ENCODE peak calls at places on chromosomes 5 and 9, in four cellular contexts. Z is H9, K is WTC11, Q is astrocyte of the spinal cord. G is an unnamed sample.

GRCh38 chr9:100377015-100377414 is 24.3 kb upstream of the TEX10 start:
- DNase-seq in Z (no peak), K (no peak), Q (no peak), G (no peak)

GRCh38 chr9:99112750-99113417 is 8.0 kb downstream of the TGFBR1 start:
- DNase-seq in K (no peak), Q (no peak), Z (no peak), G (no peak)

GRCh38 chr5:59025734-59026133 is 442.9 kb downstream of the RAB3C start:
- DNase-seq in Q (peak; percentile 22), Z (no peak), K (no peak), G (no peak)

GRCh38 chr9:69176446-69177135 is 2.5 kb downstream of the TJP2 start:
- DNase-seq in Z (no peak), Q (no peak), K (no peak), G (no peak)

GRCh38 chr5:120124961-120125360 is 339.1 kb upstream of the PRR16 start:
- DNase-seq in Z (no peak), K (no peak), Q (no peak), G (no peak)

GRCh38 chr9:98034593-98035546 is 21.7 kb upstream of the NANS start:
- DNase-seq in K (peak; percentile 93), Z (peak; percentile 84), Q (peak; percentile 67), G (peak; percentile 83)

GRCh38 chr5:44987026-44987425 is 178.3 kb downstream of the MRPS30 start:
- DNase-seq in Q (peak; percentile 1), K (no peak), Z (no peak), G (no peak)

GRCh38 chr5:67404261-67405100 is 207.9 kb upstream of the CD180 start:
- DNase-seq in Z (no peak), K (no peak), Q (peak; percentile 82), G (no peak)

GRCh38 chr5:8865686-8866374 is 680.0 kb downstream of the SEMA5A start:
- DNase-seq in Z (no peak), Q (no peak), K (no peak), G (no peak)

GRCh38 chr9:2159521-2160417 is 144.6 kb downstream of the SMARCA2 start:
- DNase-seq in Q (peak; percentile 58), K (no peak), Z (no peak), G (no peak)

GRCh38 chr9:131278421-131279111 is 2.3 kb upstream of the FAM78A start:
- DNase-seq in K (no peak), Z (no peak), Q (no peak), G (no peak)

GRCh38 chr9:70021026-70021571 is 22.5 kb upstream of the MAMDC2 start:
- DNase-seq in K (no peak), Z (no peak), Q (peak; percentile 94), G (no peak)

GRCh38 chr5:61052870-61053269 is 107.9 kb downstream of the NDUFAF2 start:
- DNase-seq in Q (peak; percentile 91), Z (no peak), K (no peak), G (no peak)

GRCh38 chr5:107736608-107737007 is 65.9 kb upstream of the EFNA5 start:
- DNase-seq in Q (peak; percentile 72), Z (no peak), K (no peak), G (no peak)

GRCh38 chr5:143536364-143536763 is 132.9 kb upstream of the NR3C1 start:
- DNase-seq in Q (peak; percentile 95), Z (no peak), K (no peak), G (no peak)

GRCh38 chr5:91269198-91269597 is 113.9 kb downstream of the ARRDC3 start:
- DNase-seq in K (no peak), Z (no peak), Q (no peak), G (no peak)

GRCh38 chr9:112332977-112333638 is at the start of gene PTBP3:
- DNase-seq in K (peak; percentile 72), Q (peak; percentile 80), Z (peak; percentile 69), G (peak; percentile 89)

GRCh38 chr5:134139377-134139851 is 24.9 kb downstream of the TCF7 start:
- DNase-seq in Z (no peak), K (no peak), Q (no peak), G (no peak)

GRCh38 chr5:74866653-74867162 is 521 bp upstream of the FAM169A start:
- DNase-seq in Z (peak; percentile 61), Q (no peak), K (peak; percentile 50), G (no peak)

GRCh38 chr5:181059297-181060230 is 19.5 kb downstream of the BTNL9 start:
- DNase-seq in Q (no peak), Z (peak; percentile 51), K (peak; percentile 45), G (no peak)

GRCh38 chr9:27467486-27467885 is 56.6 kb upstream of the IFNK start:
- DNase-seq in K (no peak), Z (no peak), Q (no peak), G (no peak)

GRCh38 chr5:111401906-111402305 is 110.4 kb downstream of the STARD4 start:
- DNase-seq in Z (no peak), K (no peak), Q (no peak), G (no peak)

GRCh38 chr9:37602817-37603216 is 10.4 kb upstream of the TOMM5 start:
- DNase-seq in Q (no peak), K (no peak), Z (no peak), G (peak; percentile 80)

GRCh38 chr5:72451771-72452505 is 55.3 kb downstream of the ZNF366 start:
- DNase-seq in Z (no peak), Q (peak; percentile 92), K (no peak), G (peak; percentile 35)

GRCh38 chr5:151448038-151448985 is 909 bp downstream of the SLC36A1 start:
- DNase-seq in Z (peak; percentile 62), K (peak; percentile 35), Q (no peak), G (no peak)

GRCh38 chr9:70534058-70534457 is 119.6 kb upstream of the KLF9 start:
- DNase-seq in Q (no peak), K (no peak), Z (no peak), G (no peak)

GRCh38 chr5:42749020-42749419 is 7.6 kb upstream of the CCDC152 start:
- DNase-seq in Q (no peak), K (no peak), Z (no peak), G (no peak)

GRCh38 chr5:51734677-51735076 is 351.4 kb downstream of the ISL1 start:
- DNase-seq in K (no peak), Q (no peak), Z (no peak), G (no peak)

GRCh38 chr5:179284751-179285191 is 60.5 kb downstream of the ADAMTS2 start:
- DNase-seq in K (no peak), Q (no peak), Z (no peak), G (no peak)

GRCh38 chr9:14313951-14314423 is at the start of gene NFIB:
- DNase-seq in K (peak; percentile 63), Q (peak; percentile 49), Z (peak; percentile 68), G (peak; percentile 63)

GRCh38 chr5:151880304-151880703 is 44.3 kb downstream of the GLRA1 start:
- DNase-seq in Q (no peak), Z (no peak), K (no peak), G (no peak)

GRCh38 chr5:3167473-3167872 is 416.0 kb upstream of the IRX2 start:
- DNase-seq in K (no peak), Q (no peak), Z (no peak), G (no peak)

GRCh38 chr9:117616436-117616835 is 87.8 kb upstream of the TLR4 start:
- DNase-seq in Q (no peak), Z (no peak), K (no peak), G (no peak)

GRCh38 chr9:123642291-123643278 is 286.6 kb downstream of the CRB2 start:
- DNase-seq in Z (no peak), Q (peak; percentile 66), K (no peak), G (no peak)

GRCh38 chr9:37839491-37840461 is 39.2 kb downstream of the DCAF10 start:
- DNase-seq in K (no peak), Z (no peak), Q (no peak), G (no peak)

GRCh38 chr9:4923580-4924544 is 61.2 kb upstream of the JAK2 start:
- DNase-seq in Z (no peak), Q (peak; percentile 44), K (no peak), G (no peak)

GRCh38 chr5:142610176-142611001 is 75.5 kb downstream of the FGF1 start:
- DNase-seq in Z (no peak), K (no peak), Q (no peak), G (no peak)

DNA sequence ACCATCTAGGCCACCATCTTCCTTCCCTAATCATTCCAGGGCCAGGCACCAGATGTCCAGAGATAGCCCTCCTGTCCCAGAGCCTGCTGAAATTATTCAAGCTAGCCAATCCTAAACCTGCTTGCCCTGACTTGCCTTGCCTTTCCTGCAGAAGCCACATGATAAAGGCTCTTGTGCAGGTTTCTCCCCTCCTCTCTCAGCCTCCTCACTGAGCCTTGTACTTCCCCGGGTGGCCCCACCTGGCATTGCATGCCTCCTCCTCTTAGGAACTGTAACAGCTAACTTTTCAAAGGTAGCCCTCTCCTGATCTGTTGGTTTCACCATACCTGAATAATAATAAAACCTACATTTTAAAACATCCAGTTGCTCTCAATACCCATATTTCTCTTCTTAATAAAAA is 42.6 kb downstream of the DIRAS2 start:
- DNase-seq in Q (no peak), K (peak; percentile 16), Z (no peak), G (no peak)
- TF ChIP-seq CTCF in Q (no peak), K (no peak), Z (peak; percentile 39), G (no peak)

GRCh38 chr5:172664018-172664417 is 23.0 kb downstream of the NEURL1B start:
- DNase-seq in Z (no peak), Q (no peak), K (no peak), G (no peak)
- TF ChIP-seq CTCF in Z (peak; percentile 50), Q (no peak), K (no peak), G (no peak)

GRCh38 chr5:128494516-128494915 is 43.5 kb downstream of the FBN2 start:
- DNase-seq in Q (no peak), K (peak; percentile 23), Z (peak; percentile 40), G (no peak)

GRCh38 chr5:128493657-128494329 is 44.3 kb downstream of the FBN2 start:
- DNase-seq in Z (no peak), Q (no peak), K (no peak), G (no peak)

DNA sequence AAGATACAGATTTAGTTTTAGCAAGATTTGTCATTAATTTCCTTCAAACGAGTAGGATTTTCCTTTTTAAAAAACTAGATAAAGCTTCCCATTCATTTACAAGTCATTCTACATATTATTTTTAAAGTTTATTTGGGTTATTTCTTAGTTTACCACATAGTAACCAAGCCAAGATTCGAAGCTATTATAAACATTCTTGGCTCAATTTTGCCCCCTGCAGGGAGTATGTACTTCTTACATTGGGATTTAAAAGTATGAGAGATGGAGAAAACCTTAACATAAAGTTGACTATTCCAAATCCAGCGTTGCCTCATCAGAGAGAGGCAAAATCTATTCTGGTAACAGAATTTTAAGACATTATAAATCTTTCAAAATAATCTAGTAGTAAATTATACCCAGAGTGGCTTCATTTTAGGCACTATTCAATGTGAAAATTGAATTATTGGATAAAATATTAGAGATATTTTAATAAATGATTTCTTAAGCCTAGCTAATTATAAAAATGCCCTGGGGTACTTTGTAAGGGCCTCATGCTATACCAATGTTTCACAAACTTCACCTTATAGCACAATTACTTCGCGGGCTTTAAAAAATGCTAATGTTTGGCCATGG is 39.1 kb downstream of the FBN2 start:
- DNase-seq in Z (no peak), Q (peak; percentile 84), K (no peak), G (no peak)
- TF ChIP-seq CTCF in Z (peak; percentile 49), Q (peak; percentile 52), K (no peak), G (peak; percentile 39)

GRCh38 chr9:72204062-72204461 is 54.8 kb downstream of the GDA start:
- DNase-seq in Q (no peak), Z (no peak), K (no peak), G (no peak)

GRCh38 chr9:72205513-72205912 is 56.3 kb downstream of the GDA start:
- DNase-seq in K (no peak), Q (no peak), Z (no peak), G (no peak)

GRCh38 chr9:72207278-72207677 is 58.0 kb downstream of the GDA start:
- DNase-seq in Z (no peak), K (no peak), Q (no peak), G (no peak)

GRCh38 chr9:72200452-72200851 is 51.2 kb downstream of the GDA start:
- DNase-seq in Z (no peak), K (no peak), Q (no peak), G (no peak)

GRCh38 chr9:72203205-72203803 is 54.1 kb downstream of the GDA start:
- DNase-seq in K (peak; percentile 26), Q (peak; percentile 10), Z (peak; percentile 34), G (no peak)
- TF ChIP-seq CTCF in K (peak; percentile 22), Q (peak; percentile 66), Z (peak; percentile 74), G (peak; percentile 39)